ENCODE peak calls at places on chromosomes 5 and 9, in six cellular contexts. S is HCT116, N is B cell, W is transverse colon, V is GM06990, I is cardiac muscle cell. G is an unnamed sample.

GRCh38 chr5:121988443-121988842 is 26.7 kb downstream of the SRFBP1 start:
- DNase-seq in N (no peak), V (no peak), I (no peak), W (no peak), S (no peak), G (no peak)

GRCh38 chr9:38671372-38671731 is 48.6 kb downstream of the FAM240B start:
- DNase-seq in S (no peak), V (no peak), N (no peak), I (no peak), W (no peak), G (no peak)

GRCh38 chr5:179986328-179986727 is 78.6 kb upstream of the TBC1D9B start:
- DNase-seq in I (no peak), S (no peak), N (no peak), W (no peak), V (no peak), G (no peak)

GRCh38 chr9:89412951-89413350 is 85.0 kb downstream of the SEMA4D start:
- DNase-seq in V (no peak), W (no peak), N (no peak), I (no peak), S (no peak), G (no peak)

GRCh38 chr5:146208916-146209522 is 5.6 kb downstream of the RBM27 start:
- DNase-seq in N (no peak), I (no peak), V (no peak), W (no peak), S (no peak), G (no peak)

GRCh38 chr9:116157436-116158138 is 4.0 kb downstream of the PAPPA start:
- DNase-seq in W (no peak), S (no peak), I (no peak), V (no peak), N (no peak), G (no peak)

GRCh38 chr5:125058185-125058826 is 311.9 kb upstream of the ZNF608 start:
- DNase-seq in N (no peak), V (no peak), S (no peak), W (no peak), I (no peak), G (no peak)

GRCh38 chr5:127697894-127698600 is 5.1 kb upstream of the CCDC192 start:
- DNase-seq in V (no peak), I (no peak), W (no peak), S (peak; percentile 60), N (no peak), G (peak; percentile 37)

GRCh38 chr5:80153586-80154126 is 102.2 kb downstream of the SERINC5 start:
- DNase-seq in V (no peak), S (no peak), N (no peak), W (peak; percentile 39), I (no peak), G (peak; percentile 28)

GRCh38 chr5:97478513-97478912 is 295.5 kb upstream of the RIOK2 start:
- DNase-seq in W (no peak), V (no peak), I (peak; percentile 4), S (no peak), N (no peak), G (no peak)

GRCh38 chr5:76714771-76715483 is 999 bp upstream of the F2R start:
- DNase-seq in W (peak; percentile 21), N (peak; percentile 58), S (no peak), V (no peak), I (peak; percentile 33), G (no peak)

GRCh38 chr9:132293145-132293721 is 61.6 kb downstream of the SETX start:
- DNase-seq in N (no peak), I (no peak), S (no peak), V (no peak), W (no peak), G (no peak)

GRCh38 chr9:105264380-105264779 is 19.9 kb downstream of the SLC44A1 start:
- DNase-seq in W (no peak), N (no peak), I (no peak), S (peak; percentile 0), V (no peak), G (no peak)

GRCh38 chr9:16579872-16580432 is 290.5 kb downstream of the BNC2 start:
- DNase-seq in I (no peak), S (no peak), V (no peak), W (no peak), N (no peak), G (no peak)

GRCh38 chr9:16572005-16572727 is 298.3 kb downstream of the BNC2 start:
- DNase-seq in S (no peak), I (no peak), W (no peak), N (no peak), V (no peak), G (no peak)

GRCh38 chr9:16575878-16576245 is 294.6 kb downstream of the BNC2 start:
- DNase-seq in W (no peak), S (no peak), I (no peak), V (no peak), N (no peak), G (no peak)

GRCh38 chr9:16571127-16571848 is 299.2 kb downstream of the BNC2 start:
- DNase-seq in S (no peak), N (no peak), I (no peak), W (no peak), V (no peak), G (no peak)

GRCh38 chr9:16575142-16575877 is 295.2 kb downstream of the BNC2 start:
- DNase-seq in N (no peak), S (no peak), V (no peak), W (no peak), I (no peak), G (no peak)
- TF ChIP-seq CTCF in N (no peak), S (no peak), V (peak; percentile 28), W (no peak), I (no peak), G (no peak)

DNA sequence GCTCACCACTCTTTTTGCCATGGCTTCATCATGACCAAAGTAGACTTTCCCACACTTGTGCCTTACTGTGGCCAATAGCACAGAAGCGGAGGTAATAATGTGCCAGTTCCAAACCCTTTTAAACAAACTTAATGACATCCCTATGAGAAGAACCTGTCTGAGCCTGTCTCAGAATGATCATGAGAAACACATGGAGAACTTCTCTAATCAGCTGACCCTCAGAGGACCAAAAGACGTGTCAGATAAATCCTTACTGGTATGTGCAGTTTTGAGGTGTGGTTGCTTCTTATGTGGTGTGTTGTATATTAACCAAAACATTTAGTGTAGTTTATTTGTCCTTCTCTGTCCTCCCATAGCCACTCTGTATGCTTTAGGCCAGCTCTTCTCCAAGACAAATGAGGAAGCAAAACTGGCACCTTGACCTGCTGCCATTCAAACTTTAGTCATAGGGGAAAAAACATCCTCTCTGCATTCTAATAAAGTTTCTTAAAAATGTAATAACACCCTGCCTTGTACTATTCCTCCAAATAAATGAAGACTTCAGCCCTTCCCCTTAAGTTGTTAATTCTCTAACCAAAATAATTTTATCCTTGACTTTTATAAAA is 168.9 kb downstream of the MUSK start:
- DNase-seq in W (no peak), S (no peak), I (no peak), V (no peak), N (no peak), G (no peak)
- TF ChIP-seq CTCF in W (no peak), S (no peak), I (no peak), V (no peak), N (no peak), G (no peak)

GRCh38 chr9:122379340-122379739 is 8.5 kb downstream of the PTGS1 start:
- DNase-seq in I (no peak), N (no peak), S (no peak), V (no peak), W (no peak), G (no peak)
- TF ChIP-seq CTCF in I (peak; percentile 67), N (no peak), S (peak; percentile 85), V (peak; percentile 32), W (peak; percentile 15), G (no peak)

GRCh38 chr9:16384993-16385392 is 485.5 kb downstream of the BNC2 start:
- DNase-seq in N (no peak), V (no peak), I (no peak), W (no peak), S (no peak), G (no peak)

GRCh38 chr9:16387382-16387781 is 483.1 kb downstream of the BNC2 start:
- DNase-seq in W (no peak), N (no peak), I (no peak), S (no peak), V (no peak), G (no peak)

GRCh38 chr9:16385590-16386578 is 484.6 kb downstream of the BNC2 start:
- DNase-seq in I (no peak), W (no peak), N (no peak), S (no peak), V (no peak), G (no peak)

DNA sequence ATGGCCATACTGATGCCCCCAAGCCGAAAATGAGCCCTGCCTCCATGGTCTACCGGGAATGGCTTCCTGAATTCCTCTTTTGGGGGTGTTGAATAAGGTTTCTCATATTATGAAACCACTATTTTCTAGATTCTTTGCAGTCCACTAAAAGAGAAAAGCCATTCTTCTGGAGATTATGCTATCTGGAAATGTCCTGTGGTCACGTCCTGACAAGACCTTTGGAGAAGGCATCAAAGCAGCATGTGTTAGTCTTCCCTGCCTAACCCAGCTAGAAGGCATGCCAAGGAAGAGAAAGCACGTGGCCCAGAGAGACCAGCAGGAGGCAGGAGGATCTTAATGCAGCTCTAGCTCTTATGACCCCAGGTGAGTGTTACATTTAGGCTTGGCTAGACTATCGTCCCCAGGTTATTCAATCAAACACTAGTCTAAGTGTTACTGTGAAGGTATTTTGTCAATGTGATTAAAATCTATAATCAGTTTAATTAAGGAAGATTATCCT is 483.8 kb downstream of the BNC2 start:
- DNase-seq in S (no peak), I (no peak), V (no peak), W (no peak), N (no peak), G (no peak)
- TF ChIP-seq CTCF in S (no peak), I (peak; percentile 12), V (no peak), W (no peak), N (no peak), G (no peak)

GRCh38 chr5:17185776-17186175 is 31.7 kb upstream of the BASP1 start:
- DNase-seq in W (peak; percentile 27), I (no peak), S (no peak), V (no peak), N (no peak), G (no peak)
- TF ChIP-seq CTCF in W (no peak), I (peak; percentile 9), S (no peak), V (no peak), N (no peak), G (no peak)

GRCh38 chr5:129696636-129697035 is 51.3 kb upstream of the MINAR2 start:
- DNase-seq in N (no peak), S (no peak), W (no peak), V (no peak), I (no peak), G (no peak)

GRCh38 chr5:129698661-129699060 is 49.2 kb upstream of the MINAR2 start:
- DNase-seq in N (no peak), V (no peak), W (no peak), S (no peak), I (no peak), G (no peak)
- TF ChIP-seq CTCF in N (no peak), V (no peak), W (no peak), S (peak; percentile 39), I (no peak), G (no peak)

G was measured in Calu3.